ENCODE peak calls at places on chromosomes 1 and 21, in four cellular contexts. One of them, this sample, is unnamed.

GRCh38 chr1:213761845-213762407 is 225.8 kb upstream of the PROX1 start:
- DNase-seq in GM12878: no peak
- DNase-seq in HepG2: peak
- DNase-seq in K562: no peak
- DNase-seq in this sample: no peak

GRCh38 chr1:109258481-109259466 is 9.4 kb downstream of the CELSR2 start:
- DNase-seq in K562: no peak
- DNase-seq in HepG2: no peak
- DNase-seq in GM12878: no peak
- DNase-seq in this sample: no peak

GRCh38 chr21:29430581-29430980 is 131.9 kb downstream of the BACH1 start:
- DNase-seq in K562: no peak
- DNase-seq in HepG2: no peak
- DNase-seq in GM12878: no peak
- DNase-seq in this sample: no peak

GRCh38 chr1:114453361-114453784 is 57.6 kb downstream of the TRIM33 start:
- DNase-seq in GM12878: no peak
- DNase-seq in K562: peak
- DNase-seq in HepG2: peak
- DNase-seq in this sample: no peak

GRCh38 chr1:201883786-201884185 is 4.9 kb upstream of the SHISA4 start:
- DNase-seq in GM12878: no peak
- DNase-seq in K562: peak
- DNase-seq in HepG2: peak
- DNase-seq in this sample: no peak

GRCh38 chr1:4052657-4053056 is 152.6 kb upstream of the C1orf174 start:
- DNase-seq in GM12878: no peak
- DNase-seq in K562: no peak
- DNase-seq in HepG2: no peak
- DNase-seq in this sample: no peak

GRCh38 chr1:207240325-207241095 is 81.0 kb upstream of the CD55 start:
- DNase-seq in HepG2: peak
- DNase-seq in GM12878: no peak
- DNase-seq in K562: no peak
- DNase-seq in this sample: no peak

GRCh38 chr1:196324345-196324744 is 283.9 kb downstream of the KCNT2 start:
- DNase-seq in GM12878: no peak
- DNase-seq in HepG2: no peak
- DNase-seq in K562: no peak
- DNase-seq in this sample: no peak

GRCh38 chr1:57770236-57770635 is 346.4 kb upstream of the DAB1 start:
- DNase-seq in K562: no peak
- DNase-seq in HepG2: no peak
- DNase-seq in GM12878: no peak
- DNase-seq in this sample: no peak

GRCh38 chr1:67645495-67646144 is 39.4 kb upstream of the GADD45A start:
- DNase-seq in K562: no peak
- DNase-seq in HepG2: peak
- DNase-seq in GM12878: no peak
- DNase-seq in this sample: no peak

DNA sequence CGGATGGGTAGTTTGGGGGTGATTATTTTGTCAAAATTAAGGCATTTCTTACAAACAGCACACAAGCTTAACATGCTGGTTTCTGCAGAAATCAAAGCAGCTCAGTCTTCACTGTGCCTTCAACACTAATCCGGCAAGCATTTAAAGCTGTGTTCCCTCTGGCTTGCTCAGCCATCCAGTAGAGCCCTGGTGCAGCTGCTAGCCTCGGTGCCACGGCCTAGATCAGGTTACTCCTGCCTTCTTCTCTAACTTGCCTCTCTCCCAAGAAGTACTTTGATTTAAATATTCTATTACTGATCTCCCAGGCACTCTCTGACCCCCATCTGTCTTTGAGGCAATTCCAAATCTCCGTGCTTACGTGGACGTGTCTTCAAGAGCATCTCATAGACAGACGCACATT is 85.6 kb downstream of the GREM2 start:
- DNase-seq in GM12878: no peak
- DNase-seq in K562: no peak
- DNase-seq in HepG2: no peak
- DNase-seq in this sample: peak
- TF ChIP-seq SP1 in GM12878: no peak
- TF ChIP-seq SP1 in K562: no peak
- TF ChIP-seq SP1 in HepG2: no peak
- TF ChIP-seq SP1 in this sample: no peak

GRCh38 chr1:185016880-185017279 is 28.5 kb upstream of the RNF2 start:
- DNase-seq in K562: no peak
- DNase-seq in GM12878: no peak
- DNase-seq in HepG2: no peak
- DNase-seq in this sample: no peak
- TF ChIP-seq FOXK2 in K562: no peak
- TF ChIP-seq FOXK2 in GM12878: no peak
- TF ChIP-seq FOXK2 in HepG2: no peak
- TF ChIP-seq FOXK2 in this sample: no peak

GRCh38 chr1:228089520-228090380 is 7.2 kb downstream of the ARF1 start:
- DNase-seq in HepG2: no peak
- DNase-seq in K562: no peak
- DNase-seq in GM12878: no peak
- DNase-seq in this sample: no peak
- TF ChIP-seq TARDBP in HepG2: no peak
- TF ChIP-seq TARDBP in K562: no peak
- TF ChIP-seq TARDBP in GM12878: no peak
- TF ChIP-seq TARDBP in this sample: no peak

GRCh38 chr1:16043521-16043920 is at the start of gene CLCNKB:
- DNase-seq in K562: no peak
- DNase-seq in GM12878: no peak
- DNase-seq in HepG2: no peak
- DNase-seq in this sample: no peak

GRCh38 chr1:16041200-16041599 is 2.4 kb upstream of the CLCNKB start:
- DNase-seq in GM12878: no peak
- DNase-seq in K562: no peak
- DNase-seq in HepG2: no peak
- DNase-seq in this sample: no peak

GRCh38 chr1:16043950-16044349 is 368 bp downstream of the CLCNKB start:
- DNase-seq in HepG2: no peak
- DNase-seq in K562: no peak
- DNase-seq in GM12878: no peak
- DNase-seq in this sample: no peak

GRCh38 chr1:16038620-16038912 is 5.0 kb upstream of the CLCNKB start:
- DNase-seq in K562: peak
- DNase-seq in GM12878: no peak
- DNase-seq in HepG2: peak
- DNase-seq in this sample: no peak

DNA sequence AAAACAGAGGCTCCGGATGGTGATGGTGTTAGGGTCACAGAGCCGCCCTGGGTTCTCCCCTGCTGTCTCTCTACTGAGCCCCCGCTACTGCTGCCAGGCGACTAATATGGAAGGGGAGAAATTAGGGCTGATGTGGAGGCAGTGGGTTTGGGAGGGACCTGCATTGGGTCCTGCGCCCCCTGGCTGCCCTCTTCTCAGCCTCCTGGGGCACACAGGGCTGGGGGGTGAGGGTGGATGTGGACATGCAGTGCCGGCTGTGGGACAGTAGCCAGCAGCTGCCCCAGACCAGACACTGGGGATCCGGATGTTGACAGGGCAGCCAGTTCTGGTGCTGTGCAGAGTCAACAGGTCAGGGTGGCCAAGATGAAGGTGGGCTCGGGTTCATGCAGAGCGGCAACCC is 1.5 kb upstream of the CLCNKB start:
- DNase-seq in GM12878: no peak
- DNase-seq in K562: no peak
- DNase-seq in HepG2: no peak
- DNase-seq in this sample: no peak
- TF ChIP-seq SP1 in GM12878: no peak
- TF ChIP-seq SP1 in K562: no peak
- TF ChIP-seq SP1 in HepG2: no peak
- TF ChIP-seq SP1 in this sample: no peak

DNA sequence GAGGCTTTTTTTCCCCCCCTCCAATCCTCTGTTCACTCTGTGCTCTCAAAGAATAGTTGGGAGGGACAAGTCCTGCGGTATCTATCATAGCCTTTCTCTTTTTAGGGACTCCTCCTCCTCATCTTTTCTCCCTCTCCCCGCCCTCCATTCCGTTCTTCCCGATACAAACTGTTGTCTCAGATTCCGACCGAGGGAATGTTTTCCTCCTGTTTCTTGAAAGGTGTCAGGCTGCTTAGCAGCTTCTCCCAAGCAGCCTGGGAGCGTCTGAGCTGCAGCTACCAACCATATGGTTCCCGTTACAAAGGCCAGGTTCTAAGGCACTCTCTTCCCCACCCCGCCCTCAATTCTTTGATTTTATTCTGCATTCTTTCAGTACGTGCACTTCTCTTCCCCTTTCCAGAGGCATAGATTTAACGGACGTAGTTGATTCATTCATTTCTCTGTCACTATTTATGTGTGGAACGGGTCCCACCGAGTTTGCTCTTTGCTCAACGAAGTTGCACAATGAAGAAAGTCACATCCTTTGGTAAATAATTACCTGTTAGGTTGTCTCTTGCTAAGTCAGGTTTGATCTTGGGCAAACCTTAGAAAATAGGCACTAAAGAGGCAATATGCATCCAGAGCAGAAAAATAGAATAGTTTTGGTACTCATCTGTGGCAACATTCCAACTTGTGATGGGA is 2.8 kb downstream of the ADGRL2 start:
- DNase-seq in K562: no peak
- DNase-seq in GM12878: no peak
- DNase-seq in HepG2: peak
- DNase-seq in this sample: peak
- TF ChIP-seq FOXK2 in K562: no peak
- TF ChIP-seq FOXK2 in GM12878: no peak
- TF ChIP-seq FOXK2 in HepG2: no peak
- TF ChIP-seq FOXK2 in this sample: no peak

GRCh38 chr1:35571263-35571662 is 1.9 kb upstream of the TFAP2E start:
- DNase-seq in HepG2: no peak
- DNase-seq in K562: no peak
- DNase-seq in GM12878: no peak
- DNase-seq in this sample: no peak

GRCh38 chr1:35573776-35574654 is 901 bp downstream of the TFAP2E start:
- DNase-seq in K562: no peak
- DNase-seq in HepG2: no peak
- DNase-seq in GM12878: no peak
- DNase-seq in this sample: no peak

GRCh38 chr1:35574655-35575400 is 1.7 kb downstream of the TFAP2E start:
- DNase-seq in GM12878: no peak
- DNase-seq in HepG2: no peak
- DNase-seq in K562: no peak
- DNase-seq in this sample: no peak

GRCh38 chr1:35572296-35572695 is 818 bp upstream of the TFAP2E start:
- DNase-seq in HepG2: no peak
- DNase-seq in GM12878: no peak
- DNase-seq in K562: no peak
- DNase-seq in this sample: no peak

DNA sequence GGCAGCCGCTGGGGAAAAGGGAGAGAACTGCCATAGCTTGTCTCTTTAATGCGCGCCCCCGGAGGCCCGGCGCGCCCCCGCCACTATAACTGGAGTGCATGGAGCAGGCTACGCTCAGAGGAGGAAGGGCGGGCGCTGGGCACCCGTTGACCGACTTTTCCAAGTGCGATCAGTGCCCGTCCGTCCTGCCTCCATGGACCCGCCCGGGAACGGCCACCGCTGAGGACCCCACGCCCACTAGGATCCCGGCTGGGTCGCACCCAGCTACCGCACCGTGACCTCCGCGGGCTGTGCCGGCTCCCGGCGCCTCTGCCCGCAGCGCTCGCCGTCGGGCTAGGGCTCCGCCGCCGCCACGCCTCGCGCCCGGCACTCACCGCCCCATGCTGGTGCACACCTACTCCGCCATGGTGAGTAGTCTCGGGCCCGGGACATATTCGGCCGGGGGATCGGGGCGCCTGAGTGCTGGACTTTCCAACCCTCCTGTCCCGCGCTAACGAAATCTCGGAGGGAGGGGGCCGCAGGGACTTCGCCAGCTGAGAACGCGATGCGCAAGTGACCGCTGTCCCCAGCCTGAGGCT is at the start of gene TFAP2E:
- DNase-seq in GM12878: no peak
- DNase-seq in K562: no peak
- DNase-seq in HepG2: no peak
- DNase-seq in this sample: no peak
- TF ChIP-seq TARDBP in GM12878: no peak
- TF ChIP-seq TARDBP in K562: no peak
- TF ChIP-seq TARDBP in HepG2: no peak
- TF ChIP-seq TARDBP in this sample: no peak

GRCh38 chr1:228342627-228343210 is 63.9 kb downstream of the TRIM11 start:
- DNase-seq in K562: no peak
- DNase-seq in HepG2: no peak
- DNase-seq in GM12878: no peak
- DNase-seq in this sample: no peak

GRCh38 chr1:228345201-228345930 is 61.3 kb downstream of the TRIM11 start:
- DNase-seq in GM12878: no peak
- DNase-seq in HepG2: no peak
- DNase-seq in K562: no peak
- DNase-seq in this sample: no peak

GRCh38 chr1:228346731-228347130 is 59.9 kb downstream of the TRIM11 start:
- DNase-seq in K562: no peak
- DNase-seq in HepG2: no peak
- DNase-seq in GM12878: no peak
- DNase-seq in this sample: no peak

GRCh38 chr1:228343211-228343661 is 63.4 kb downstream of the TRIM11 start:
- DNase-seq in HepG2: no peak
- DNase-seq in GM12878: no peak
- DNase-seq in K562: no peak
- DNase-seq in this sample: no peak

DNA sequence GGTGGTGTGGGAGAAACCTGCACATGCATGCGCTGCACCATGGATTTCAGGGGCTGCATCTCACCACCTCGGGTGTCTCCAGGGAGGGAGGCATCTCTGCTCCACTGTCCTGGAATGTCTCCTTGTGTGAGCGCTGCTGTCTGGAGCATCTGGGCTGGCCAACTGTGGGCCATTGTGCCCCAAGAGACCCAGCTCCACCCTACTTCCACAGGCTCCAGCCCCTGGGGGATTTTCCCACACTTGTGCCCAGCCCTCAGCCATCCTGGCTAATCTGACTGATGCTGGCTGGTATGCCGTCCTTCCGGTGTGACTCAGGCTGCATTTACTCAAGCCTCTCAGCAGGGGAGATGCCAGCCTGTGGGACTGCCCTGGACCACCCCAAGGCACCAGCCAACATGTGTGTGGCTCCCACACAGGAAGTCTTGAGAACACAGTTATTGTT is 62.0 kb downstream of the TRIM11 start:
- DNase-seq in K562: no peak
- DNase-seq in HepG2: no peak
- DNase-seq in GM12878: no peak
- DNase-seq in this sample: no peak
- TF ChIP-seq SP1 in K562: no peak
- TF ChIP-seq SP1 in HepG2: no peak
- TF ChIP-seq SP1 in GM12878: no peak
- TF ChIP-seq SP1 in this sample: no peak

This sample was measured in HEK293T.